ENCODE peak calls at places on chromosomes 6 and 20, in seven cellular contexts. W is NCI-H1092; Z is aorta; A is brain pericyte; M is stimulated activated CD8-positive, alpha-beta memory T cell treated with anti-CD3 and anti-CD28 coated beads, Interleukin-12 subunit alpha, Interleukin-12 subunit beta, amount 100 ng/mL, for 1 hour; P is left lung; Y is cerebellar cortex. F is an unnamed sample.

GRCh38 chr6:25717856-25718740 is 36.4 kb upstream of the SLC17A4 start:
- DNase-seq in W (no peak), Z (no peak), A (no peak), M (no peak), P (no peak), Y (peak), F (no peak)

GRCh38 chr6:166268431-166268830 is 39.8 kb downstream of the PRR18 start:
- DNase-seq in W (no peak), Z (no peak), A (no peak), M (no peak), P (no peak), Y (no peak), F (no peak)

GRCh38 chr6:82396964-82397761 is 33.5 kb downstream of the TPBG start:
- DNase-seq in W (no peak), Z (no peak), A (no peak), M (no peak), P (no peak), Y (no peak), F (no peak)

GRCh38 chr6:152094992-152095592 is 287.6 kb downstream of the ESR1 start:
- DNase-seq in W (no peak), Z (peak), A (peak), M (no peak), P (peak), Y (no peak), F (peak)

GRCh38 chr6:146339716-146340115 is 203.9 kb upstream of the RAB32 start:
- DNase-seq in W (no peak), Z (no peak), A (no peak), M (no peak), P (no peak), Y (peak), F (no peak)

GRCh38 chr6:69584913-69585729 is 211.7 kb downstream of the LMBRD1 start:
- DNase-seq in W (no peak), Z (no peak), A (no peak), M (no peak), P (no peak), Y (peak), F (no peak)

GRCh38 chr20:13105864-13106457 is 97.2 kb downstream of the SPTLC3 start:
- DNase-seq in W (peak), Z (no peak), A (no peak), M (no peak), P (no peak), Y (peak), F (no peak)

GRCh38 chr20:63940472-63941266 is 15.5 kb downstream of the UCKL1 start:
- DNase-seq in W (no peak), Z (peak), A (no peak), M (no peak), P (no peak), Y (no peak), F (peak)

GRCh38 chr20:25042531-25043498 is 15.1 kb downstream of the ACSS1 start:
- DNase-seq in W (no peak), Z (peak), A (no peak), M (no peak), P (peak), Y (no peak), F (no peak)

GRCh38 chr6:130744601-130745382 is 82.4 kb upstream of the SMLR1 start:
- DNase-seq in W (no peak), Z (no peak), A (no peak), M (no peak), P (no peak), Y (no peak), F (no peak)

GRCh38 chr6:14552891-14553290 is 435.3 kb downstream of the CD83 start:
- DNase-seq in W (no peak), Z (no peak), A (no peak), M (no peak), P (no peak), Y (no peak), F (no peak)

GRCh38 chr6:145960918-145961604 is 3.1 kb downstream of the SHPRH start:
- DNase-seq in W (no peak), Z (no peak), A (no peak), M (no peak), P (no peak), Y (peak), F (no peak)

GRCh38 chr20:46928580-46929132 is 34.0 kb downstream of the EYA2 start:
- DNase-seq in W (no peak), Z (peak), A (no peak), M (no peak), P (no peak), Y (peak), F (no peak)

GRCh38 chr6:3310051-3310448 is 51.3 kb downstream of the PSMG4 start:
- DNase-seq in W (no peak), Z (no peak), A (no peak), M (no peak), P (no peak), Y (no peak), F (no peak)

GRCh38 chr20:8190043-8190880 is 58.2 kb downstream of the PLCB1 start:
- DNase-seq in W (no peak), Z (no peak), A (no peak), M (no peak), P (no peak), Y (no peak), F (no peak)

GRCh38 chr6:24568687-24569086 is 73.9 kb downstream of the ALDH5A1 start:
- DNase-seq in W (no peak), Z (no peak), A (no peak), M (no peak), P (no peak), Y (no peak), F (no peak)

GRCh38 chr6:43924222-43924702 is 154.3 kb downstream of the VEGFA start:
- DNase-seq in W (no peak), Z (peak), A (no peak), M (peak), P (peak), Y (no peak), F (peak)

GRCh38 chr20:41308290-41308691 is 9.2 kb downstream of the ZHX3 start:
- DNase-seq in W (no peak), Z (no peak), A (no peak), M (no peak), P (no peak), Y (no peak), F (no peak)

GRCh38 chr6:558089-558488 is 98.8 kb downstream of the HUS1B start:
- DNase-seq in W (no peak), Z (no peak), A (no peak), M (no peak), P (no peak), Y (no peak), F (no peak)

GRCh38 chr20:41394081-41394480 is 27.5 kb upstream of the EMILIN3 start:
- DNase-seq in W (no peak), Z (no peak), A (no peak), M (no peak), P (no peak), Y (no peak), F (no peak)

GRCh38 chr6:75503291-75503690 is 9.7 kb upstream of the FILIP1 start:
- DNase-seq in W (no peak), Z (no peak), A (no peak), M (no peak), P (no peak), Y (no peak), F (no peak)

GRCh38 chr6:111971866-111972532 is 81.9 kb upstream of the CCN6 start:
- DNase-seq in W (no peak), Z (no peak), A (no peak), M (no peak), P (no peak), Y (no peak), F (no peak)

GRCh38 chr6:56041591-56041990 is 166.2 kb upstream of the BMP5 start:
- DNase-seq in W (no peak), Z (no peak), A (no peak), M (no peak), P (no peak), Y (no peak), F (no peak)

GRCh38 chr20:21518292-21518991 is 4.6 kb upstream of the NKX2-2 start:
- DNase-seq in W (peak), Z (no peak), A (no peak), M (no peak), P (peak), Y (no peak), F (no peak)

GRCh38 chr6:139881728-139882211 is 507.3 kb upstream of the CITED2 start:
- DNase-seq in W (peak), Z (no peak), A (no peak), M (no peak), P (no peak), Y (peak), F (no peak)

GRCh38 chr20:37458761-37459160 is 62.3 kb upstream of the NNAT start:
- DNase-seq in W (no peak), Z (no peak), A (no peak), M (no peak), P (no peak), Y (no peak), F (no peak)

F was measured in suprapubic skin.